ENCODE peak calls at places on chromosome 18, in seven cellular contexts. N is cardiac fibroblast; S is A673; J is tibial nerve; E is neuronal stem cell; B is CD4-positive, alpha-beta memory T cell; T is mesenchymal stem cell. Z is an unnamed sample.

GRCh38 chr18:9001209-9001608 is 101.3 kb upstream of the NDUFV2 start:
- DNase-seq in N (peak), S (no peak), J (no peak), E (no peak), B (no peak), T (peak), Z (no peak)

GRCh38 chr18:41731887-41732286 is 223.1 kb upstream of the PIK3C3 start:
- DNase-seq in N (peak), S (no peak), J (no peak), E (no peak), B (no peak), T (peak), Z (no peak)

GRCh38 chr18:6414723-6415362 is at the start of gene L3MBTL4:
- DNase-seq in N (no peak), S (no peak), J (no peak), E (no peak), B (no peak), T (no peak), Z (no peak)

GRCh38 chr18:36323421-36323820 is 25.9 kb downstream of the FHOD3 start:
- DNase-seq in N (no peak), S (no peak), J (no peak), E (no peak), B (no peak), T (no peak), Z (no peak)

GRCh38 chr18:58953627-58954026 is 89.0 kb downstream of the ZNF532 start:
- DNase-seq in N (no peak), S (no peak), J (no peak), E (no peak), B (no peak), T (peak), Z (no peak)

GRCh38 chr18:40949138-40949949 is 1005.7 kb upstream of the PIK3C3 start:
- DNase-seq in N (no peak), S (no peak), J (no peak), E (no peak), B (no peak), T (no peak), Z (no peak)

GRCh38 chr18:30409120-30409519 is 633.4 kb downstream of the DSC3 start:
- DNase-seq in N (no peak), S (no peak), J (no peak), E (no peak), B (no peak), T (no peak), Z (no peak)

GRCh38 chr18:70405051-70405450 is 116.2 kb downstream of the SOCS6 start:
- DNase-seq in N (no peak), S (no peak), J (no peak), E (no peak), B (no peak), T (no peak), Z (no peak)

GRCh38 chr18:77084757-77085035 is 47.9 kb downstream of the MBP start:
- DNase-seq in N (no peak), S (no peak), J (no peak), E (no peak), B (no peak), T (no peak), Z (no peak)

GRCh38 chr18:2417861-2418610 is 153.3 kb downstream of the METTL4 start:
- DNase-seq in N (no peak), S (no peak), J (no peak), E (no peak), B (no peak), T (no peak), Z (no peak)

GRCh38 chr18:65751145-65752085 is 603 bp downstream of the CDH7 start:
- DNase-seq in N (no peak), S (no peak), J (no peak), E (peak), B (no peak), T (peak), Z (no peak)

GRCh38 chr18:38909972-38910371 is 1344.4 kb upstream of the CELF4 start:
- DNase-seq in N (no peak), S (no peak), J (no peak), E (no peak), B (no peak), T (no peak), Z (no peak)

GRCh38 chr18:37507239-37507638 is 58.4 kb downstream of the CELF4 start:
- DNase-seq in N (no peak), S (no peak), J (no peak), E (no peak), B (no peak), T (no peak), Z (no peak)

GRCh38 chr18:35673682-35674081 is 92.1 kb downstream of the GALNT1 start:
- DNase-seq in N (no peak), S (no peak), J (no peak), E (no peak), B (no peak), T (no peak), Z (no peak)

GRCh38 chr18:27839141-27839540 is 337.8 kb downstream of the CDH2 start:
- DNase-seq in N (peak), S (no peak), J (no peak), E (no peak), B (no peak), T (peak), Z (no peak)

GRCh38 chr18:61710082-61710620 is 182.7 kb downstream of the RNF152 start:
- DNase-seq in N (no peak), S (no peak), J (no peak), E (no peak), B (no peak), T (no peak), Z (no peak)

GRCh38 chr18:42892181-42892580 is 223.3 kb downstream of the RIT2 start:
- DNase-seq in N (no peak), S (no peak), J (no peak), E (no peak), B (no peak), T (no peak), Z (no peak)

GRCh38 chr18:72866572-72866900 is 1.3 kb downstream of the NETO1 start:
- DNase-seq in N (no peak), S (no peak), J (no peak), E (peak), B (no peak), T (no peak), Z (no peak)

GRCh38 chr18:78977627-78978271 is 1.9 kb upstream of the SALL3 start:
- DNase-seq in N (peak), S (no peak), J (no peak), E (no peak), B (no peak), T (peak), Z (no peak)
- H3K4me3 ChIP-seq in N (no peak), S (no peak), J (no peak), E (no peak), B (no peak), T (no peak), Z (no peak)

DNA sequence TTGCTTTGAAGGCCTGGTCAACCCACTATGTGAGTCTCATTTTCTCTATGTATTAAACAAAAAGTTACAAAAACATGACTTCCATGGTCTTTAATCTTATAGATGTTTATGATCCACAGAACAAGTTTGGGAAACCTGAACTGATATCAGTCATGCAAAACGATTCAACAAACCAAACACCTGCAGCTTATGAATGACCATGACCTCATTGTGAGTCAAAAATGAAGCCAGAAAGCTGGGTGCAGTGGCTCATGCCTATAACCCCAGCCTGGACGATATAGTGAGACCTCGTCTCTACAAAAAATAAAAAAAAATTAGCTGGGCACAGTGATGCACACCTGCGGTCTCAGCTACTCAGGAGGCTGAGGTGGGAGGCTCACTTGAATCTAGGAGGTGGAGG is 270.4 kb upstream of the CCDC68 start:
- DNase-seq in N (no peak), S (no peak), J (no peak), E (no peak), B (no peak), T (no peak), Z (no peak)
- H3K4me3 ChIP-seq in N (no peak), S (no peak), J (no peak), E (no peak), B (no peak), T (no peak), Z (no peak)

GRCh38 chr18:11258014-11258413 is 108.6 kb upstream of the PIEZO2 start:
- DNase-seq in N (no peak), S (no peak), J (no peak), E (no peak), B (no peak), T (no peak), Z (no peak)

GRCh38 chr18:11260963-11261441 is 111.6 kb upstream of the PIEZO2 start:
- DNase-seq in N (no peak), S (no peak), J (no peak), E (peak), B (no peak), T (no peak), Z (no peak)

DNA sequence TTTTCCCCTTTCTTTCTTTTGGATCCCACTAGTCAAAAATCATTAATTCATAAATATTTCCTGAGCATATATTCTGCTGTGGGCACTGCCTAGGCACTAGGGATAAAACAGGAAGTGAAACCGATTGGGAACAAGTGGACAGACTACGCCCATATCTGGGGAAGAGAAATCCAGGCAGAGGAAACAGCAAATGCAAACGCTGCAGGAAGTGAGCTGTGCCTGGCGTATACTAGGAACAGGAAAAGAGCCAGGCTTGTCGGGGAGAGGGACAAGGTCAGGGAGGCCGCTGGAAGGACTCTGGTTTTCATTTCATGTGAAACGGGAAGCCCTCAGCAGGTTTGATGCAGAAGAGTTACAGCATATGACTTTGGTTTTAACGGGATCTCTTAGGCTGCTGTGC is 110.1 kb upstream of the PIEZO2 start:
- DNase-seq in N (no peak), S (no peak), J (peak), E (no peak), B (no peak), T (no peak), Z (peak)
- H3K4me3 ChIP-seq in N (no peak), S (no peak), J (no peak), E (no peak), B (no peak), T (peak), Z (no peak)

GRCh38 chr18:26091047-26091630 is 726 bp upstream of the SS18 start:
- DNase-seq in N (no peak), S (no peak), J (peak), E (no peak), B (no peak), T (peak), Z (no peak)
- H3K4me3 ChIP-seq in N (peak), S (peak), J (peak), E (peak), B (peak), T (peak), Z (peak)

GRCh38 chr18:29157057-29157780 is 980.3 kb upstream of the CDH2 start:
- DNase-seq in N (peak), S (no peak), J (no peak), E (no peak), B (no peak), T (no peak), Z (no peak)
- H3K4me3 ChIP-seq in N (no peak), S (no peak), J (no peak), E (no peak), B (no peak), T (no peak), Z (no peak)

GRCh38 chr18:57441395-57441794 is 6.2 kb downstream of the ONECUT2 start:
- DNase-seq in N (peak), S (no peak), J (no peak), E (no peak), B (no peak), T (no peak), Z (no peak)
- H3K4me3 ChIP-seq in N (no peak), S (no peak), J (no peak), E (no peak), B (no peak), T (peak), Z (no peak)

DNA sequence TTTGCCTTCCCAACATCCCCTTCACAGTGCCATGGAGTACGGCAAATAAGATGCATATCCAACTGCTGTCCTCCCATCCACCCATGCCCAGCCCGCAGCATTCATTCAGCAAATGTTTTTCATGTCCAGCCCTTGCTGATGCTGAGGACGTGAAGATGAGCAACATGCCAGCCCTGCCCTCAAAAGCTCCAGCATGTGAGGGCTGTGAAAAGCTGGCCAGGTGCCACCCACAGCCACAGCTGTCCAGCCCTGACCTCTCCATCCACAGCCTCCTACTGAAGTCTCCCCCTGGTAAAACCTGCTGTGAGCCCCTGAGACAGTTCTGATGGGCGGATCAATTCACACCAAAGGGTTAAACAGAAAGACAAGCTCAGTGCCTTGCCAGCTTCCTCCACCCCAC is 4.5 kb downstream of the ZBTB7C start:
- DNase-seq in N (no peak), S (no peak), J (no peak), E (no peak), B (no peak), T (no peak), Z (no peak)
- H3K4me3 ChIP-seq in N (no peak), S (no peak), J (no peak), E (no peak), B (no peak), T (no peak), Z (no peak)

DNA sequence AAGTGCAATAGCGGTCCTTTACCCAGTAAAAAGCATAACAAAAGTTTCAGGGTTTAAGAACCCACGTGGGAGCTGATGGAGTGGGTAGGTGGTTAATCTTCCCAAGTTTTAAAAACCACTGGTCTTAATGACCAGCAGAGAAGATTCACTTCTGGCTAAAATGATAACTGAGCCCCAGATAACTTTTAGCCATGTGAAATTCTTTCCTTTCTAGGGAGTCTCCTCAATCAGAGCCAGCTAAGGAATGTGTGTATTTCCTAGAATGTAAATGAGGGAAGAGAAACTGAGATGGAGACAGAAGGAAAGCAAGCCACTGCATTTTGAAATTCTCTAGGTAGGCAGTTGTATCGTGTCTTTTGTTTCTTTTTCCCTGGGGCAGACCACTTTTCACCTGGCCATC is 1.6 kb downstream of the COLEC12 start:
- DNase-seq in N (no peak), S (no peak), J (no peak), E (no peak), B (no peak), T (no peak), Z (no peak)
- H3K4me3 ChIP-seq in N (no peak), S (no peak), J (peak), E (no peak), B (no peak), T (peak), Z (no peak)

DNA sequence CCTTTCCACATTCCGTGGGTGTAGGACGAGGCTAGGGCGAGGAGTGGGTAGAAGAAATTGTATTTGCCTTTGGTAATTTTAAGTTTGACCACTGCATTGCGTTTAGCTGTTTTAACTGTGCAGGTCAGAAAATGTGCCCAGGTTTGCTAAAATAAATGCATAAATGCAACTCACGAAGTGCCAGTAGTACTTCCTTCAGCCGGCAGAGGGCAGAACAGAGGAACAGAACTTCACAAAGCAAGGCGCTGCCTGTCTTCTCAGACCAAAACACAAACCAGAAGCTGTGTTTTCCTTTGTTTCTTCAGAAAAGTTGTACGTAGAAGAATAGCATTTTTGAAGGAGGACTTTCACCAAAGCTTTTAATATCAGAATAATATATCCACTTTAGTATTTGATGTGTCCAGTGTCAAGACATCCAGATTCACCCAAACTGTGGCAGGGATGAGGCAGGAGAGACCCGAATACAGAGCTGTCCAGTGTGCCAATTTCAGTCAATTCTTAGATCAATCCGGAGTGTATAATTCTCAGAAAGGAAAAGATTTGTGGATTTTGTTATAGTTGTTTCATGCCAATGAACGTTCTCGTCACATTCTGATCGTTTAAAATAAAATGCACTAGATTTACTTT is 348.6 kb downstream of the DLGAP1 start:
- DNase-seq in N (peak), S (peak), J (peak), E (peak), B (peak), T (peak), Z (peak)
- H3K4me3 ChIP-seq in N (no peak), S (no peak), J (peak), E (no peak), B (no peak), T (peak), Z (no peak)

DNA sequence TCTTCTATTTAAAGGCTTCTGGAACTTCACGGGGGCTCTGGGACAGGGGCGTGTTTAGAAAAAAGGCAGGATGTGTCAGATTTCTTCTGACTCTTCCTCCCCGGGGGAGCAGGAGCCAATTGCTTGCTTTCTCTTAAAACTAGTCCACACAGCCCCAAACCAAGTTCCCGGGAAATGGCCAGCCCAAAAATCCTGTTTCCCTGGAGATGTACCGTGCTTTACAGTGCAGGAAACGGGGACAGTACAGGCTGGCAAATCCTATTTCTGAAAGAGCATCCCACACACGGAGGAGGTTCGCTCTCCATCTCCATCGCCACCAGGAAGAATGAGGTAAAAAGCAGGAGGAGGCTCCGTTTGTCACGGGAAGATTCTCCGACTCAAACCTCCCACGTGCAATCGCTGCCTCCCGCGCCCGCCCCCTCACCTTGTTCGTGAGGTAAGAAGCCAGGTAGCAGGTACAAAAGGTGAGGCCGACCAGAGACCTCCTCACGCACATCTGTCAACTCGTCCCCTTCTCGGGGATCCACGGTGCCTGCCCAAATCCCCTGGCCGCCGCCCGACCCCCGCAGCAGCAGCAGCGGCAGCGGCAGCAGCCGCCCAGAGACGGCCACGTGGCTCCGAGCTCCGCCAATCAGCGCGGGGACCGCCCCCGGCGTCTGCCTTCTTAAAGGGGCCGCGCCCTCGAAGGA is 15.6 kb upstream of the RIOK3 start:
- DNase-seq in N (peak), S (peak), J (peak), E (peak), B (peak), T (peak), Z (peak)
- H3K4me3 ChIP-seq in N (peak), S (peak), J (peak), E (peak), B (peak), T (peak), Z (peak)